ENCODE peak calls at places on chromosomes 6 and 20, in nine cellular contexts. One of them, this sample, is unnamed.

GRCh38 chr20:50367739-50368375 is 142.3 kb upstream of the PTPN1 start:
- DNase-seq in endodermal cell: no peak
- DNase-seq in B cell: no peak
- DNase-seq in astrocyte of the cerebellum: no peak
- DNase-seq in fibroblast of lung: no peak
- DNase-seq in esophagus muscularis mucosa: no peak
- DNase-seq in retinal pigment epithelial cell: no peak
- DNase-seq in H1: no peak
- DNase-seq in ovary: no peak
- DNase-seq in this sample: no peak

GRCh38 chr6:33850294-33850693 is 46.5 kb upstream of the MLN start:
- DNase-seq in ovary: no peak
- DNase-seq in fibroblast of lung: no peak
- DNase-seq in retinal pigment epithelial cell: no peak
- DNase-seq in H1: no peak
- DNase-seq in astrocyte of the cerebellum: no peak
- DNase-seq in endodermal cell: no peak
- DNase-seq in B cell: no peak
- DNase-seq in esophagus muscularis mucosa: no peak
- DNase-seq in this sample: no peak

GRCh38 chr6:43460032-43460431 is 4.7 kb upstream of the DLK2 start:
- DNase-seq in astrocyte of the cerebellum: no peak
- DNase-seq in retinal pigment epithelial cell: no peak
- DNase-seq in H1: no peak
- DNase-seq in B cell: no peak
- DNase-seq in ovary: no peak
- DNase-seq in fibroblast of lung: no peak
- DNase-seq in endodermal cell: no peak
- DNase-seq in esophagus muscularis mucosa: no peak
- DNase-seq in this sample: no peak

GRCh38 chr6:112253505-112253841 is 894 bp downstream of the LAMA4 start:
- DNase-seq in esophagus muscularis mucosa: peak; percentile 91
- DNase-seq in astrocyte of the cerebellum: no peak
- DNase-seq in retinal pigment epithelial cell: no peak
- DNase-seq in ovary: no peak
- DNase-seq in B cell: no peak
- DNase-seq in endodermal cell: peak; percentile 73
- DNase-seq in H1: peak; percentile 49
- DNase-seq in fibroblast of lung: no peak
- DNase-seq in this sample: no peak

GRCh38 chr6:21780601-21781000 is 187.1 kb downstream of the SOX4 start:
- DNase-seq in astrocyte of the cerebellum: peak; percentile 47
- DNase-seq in esophagus muscularis mucosa: no peak
- DNase-seq in H1: no peak
- DNase-seq in endodermal cell: no peak
- DNase-seq in retinal pigment epithelial cell: no peak
- DNase-seq in ovary: no peak
- DNase-seq in fibroblast of lung: no peak
- DNase-seq in B cell: no peak
- DNase-seq in this sample: peak; percentile 56

GRCh38 chr20:62875419-62876355 is 14.1 kb upstream of the TCFL5 start:
- DNase-seq in H1: no peak
- DNase-seq in astrocyte of the cerebellum: peak; percentile 48
- DNase-seq in esophagus muscularis mucosa: no peak
- DNase-seq in retinal pigment epithelial cell: peak; percentile 46
- DNase-seq in B cell: no peak
- DNase-seq in endodermal cell: peak; percentile 96
- DNase-seq in ovary: peak; percentile 79
- DNase-seq in fibroblast of lung: peak; percentile 84
- DNase-seq in this sample: peak; percentile 56

GRCh38 chr20:58260006-58260405 is 31.6 kb upstream of the ANKRD60 start:
- DNase-seq in retinal pigment epithelial cell: no peak
- DNase-seq in fibroblast of lung: no peak
- DNase-seq in endodermal cell: no peak
- DNase-seq in B cell: no peak
- DNase-seq in astrocyte of the cerebellum: no peak
- DNase-seq in H1: no peak
- DNase-seq in ovary: no peak
- DNase-seq in esophagus muscularis mucosa: no peak
- DNase-seq in this sample: no peak

GRCh38 chr6:137543114-137543513 is 48.9 kb upstream of the OLIG3 start:
- DNase-seq in B cell: no peak
- DNase-seq in fibroblast of lung: no peak
- DNase-seq in astrocyte of the cerebellum: no peak
- DNase-seq in H1: no peak
- DNase-seq in esophagus muscularis mucosa: no peak
- DNase-seq in endodermal cell: peak; percentile 62
- DNase-seq in retinal pigment epithelial cell: no peak
- DNase-seq in ovary: no peak
- DNase-seq in this sample: no peak

GRCh38 chr6:155523821-155524238 is 68.2 kb upstream of the NOX3 start:
- DNase-seq in H1: no peak
- DNase-seq in fibroblast of lung: no peak
- DNase-seq in esophagus muscularis mucosa: no peak
- DNase-seq in endodermal cell: peak; percentile 91
- DNase-seq in retinal pigment epithelial cell: no peak
- DNase-seq in B cell: no peak
- DNase-seq in ovary: no peak
- DNase-seq in astrocyte of the cerebellum: peak; percentile 66
- DNase-seq in this sample: peak; percentile 52

GRCh38 chr6:15399651-15400470 is 154.0 kb downstream of the JARID2 start:
- DNase-seq in astrocyte of the cerebellum: peak; percentile 79
- DNase-seq in ovary: peak; percentile 84
- DNase-seq in retinal pigment epithelial cell: peak; percentile 66
- DNase-seq in H1: no peak
- DNase-seq in fibroblast of lung: peak; percentile 92
- DNase-seq in esophagus muscularis mucosa: peak; percentile 94
- DNase-seq in endodermal cell: peak; percentile 69
- DNase-seq in B cell: no peak
- DNase-seq in this sample: peak; percentile 88

GRCh38 chr20:36237477-36237876 is 1.2 kb downstream of the AAR2 start:
- DNase-seq in H1: no peak
- DNase-seq in ovary: no peak
- DNase-seq in astrocyte of the cerebellum: no peak
- DNase-seq in B cell: no peak
- DNase-seq in endodermal cell: no peak
- DNase-seq in esophagus muscularis mucosa: no peak
- DNase-seq in retinal pigment epithelial cell: no peak
- DNase-seq in fibroblast of lung: peak; percentile 4
- DNase-seq in this sample: no peak

GRCh38 chr6:120230008-120230407 is 880.4 kb upstream of the MAN1A1 start:
- DNase-seq in endodermal cell: peak; percentile 75
- DNase-seq in esophagus muscularis mucosa: no peak
- DNase-seq in B cell: no peak
- DNase-seq in retinal pigment epithelial cell: no peak
- DNase-seq in astrocyte of the cerebellum: no peak
- DNase-seq in H1: no peak
- DNase-seq in ovary: no peak
- DNase-seq in fibroblast of lung: no peak
- DNase-seq in this sample: no peak
- TF ChIP-seq CTCF in endodermal cell: peak; percentile 71
- TF ChIP-seq CTCF in esophagus muscularis mucosa: no peak
- TF ChIP-seq CTCF in B cell: no peak
- TF ChIP-seq CTCF in retinal pigment epithelial cell: no peak
- TF ChIP-seq CTCF in astrocyte of the cerebellum: no peak
- TF ChIP-seq CTCF in H1: peak; percentile 57
- TF ChIP-seq CTCF in ovary: no peak
- TF ChIP-seq CTCF in fibroblast of lung: no peak
- TF ChIP-seq CTCF in this sample: no peak

DNA sequence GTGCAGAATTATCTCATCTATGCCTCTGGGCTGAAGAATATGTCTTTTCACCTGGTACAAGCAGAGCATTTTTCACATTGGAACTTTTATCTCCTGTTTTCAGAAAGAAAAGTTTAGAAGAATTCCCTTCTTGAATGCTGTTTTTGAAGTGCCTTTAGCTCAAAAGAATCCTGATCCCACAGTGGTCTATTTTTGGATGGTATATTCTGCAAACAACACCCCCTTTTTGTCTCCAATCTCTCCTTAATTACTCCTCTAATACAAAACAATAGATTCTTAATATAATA is 57.7 kb upstream of the HFE start:
- DNase-seq in retinal pigment epithelial cell: no peak
- DNase-seq in esophagus muscularis mucosa: no peak
- DNase-seq in astrocyte of the cerebellum: no peak
- DNase-seq in ovary: no peak
- DNase-seq in B cell: no peak
- DNase-seq in H1: no peak
- DNase-seq in fibroblast of lung: no peak
- DNase-seq in endodermal cell: no peak
- DNase-seq in this sample: no peak
- TF ChIP-seq CTCF in retinal pigment epithelial cell: no peak
- TF ChIP-seq CTCF in esophagus muscularis mucosa: no peak
- TF ChIP-seq CTCF in astrocyte of the cerebellum: no peak
- TF ChIP-seq CTCF in ovary: no peak
- TF ChIP-seq CTCF in B cell: no peak
- TF ChIP-seq CTCF in H1: no peak
- TF ChIP-seq CTCF in fibroblast of lung: no peak
- TF ChIP-seq CTCF in endodermal cell: no peak
- TF ChIP-seq CTCF in this sample: no peak

GRCh38 chr6:167121471-167121870 is 1.4 kb upstream of the CCR6 start:
- DNase-seq in esophagus muscularis mucosa: no peak
- DNase-seq in retinal pigment epithelial cell: no peak
- DNase-seq in ovary: no peak
- DNase-seq in astrocyte of the cerebellum: no peak
- DNase-seq in endodermal cell: no peak
- DNase-seq in H1: no peak
- DNase-seq in B cell: no peak
- DNase-seq in fibroblast of lung: no peak
- DNase-seq in this sample: no peak

GRCh38 chr6:167120557-167121030 is 2.3 kb upstream of the CCR6 start:
- DNase-seq in ovary: no peak
- DNase-seq in astrocyte of the cerebellum: no peak
- DNase-seq in B cell: no peak
- DNase-seq in H1: no peak
- DNase-seq in fibroblast of lung: no peak
- DNase-seq in retinal pigment epithelial cell: no peak
- DNase-seq in esophagus muscularis mucosa: no peak
- DNase-seq in endodermal cell: no peak
- DNase-seq in this sample: no peak

GRCh38 chr6:167118006-167118405 is 4.9 kb upstream of the CCR6 start:
- DNase-seq in H1: no peak
- DNase-seq in fibroblast of lung: no peak
- DNase-seq in ovary: no peak
- DNase-seq in B cell: no peak
- DNase-seq in endodermal cell: no peak
- DNase-seq in retinal pigment epithelial cell: no peak
- DNase-seq in esophagus muscularis mucosa: no peak
- DNase-seq in astrocyte of the cerebellum: no peak
- DNase-seq in this sample: no peak

GRCh38 chr6:167118839-167119238 is 4.1 kb upstream of the CCR6 start:
- DNase-seq in endodermal cell: no peak
- DNase-seq in astrocyte of the cerebellum: no peak
- DNase-seq in fibroblast of lung: no peak
- DNase-seq in B cell: no peak
- DNase-seq in retinal pigment epithelial cell: no peak
- DNase-seq in ovary: no peak
- DNase-seq in esophagus muscularis mucosa: no peak
- DNase-seq in H1: no peak
- DNase-seq in this sample: no peak

DNA sequence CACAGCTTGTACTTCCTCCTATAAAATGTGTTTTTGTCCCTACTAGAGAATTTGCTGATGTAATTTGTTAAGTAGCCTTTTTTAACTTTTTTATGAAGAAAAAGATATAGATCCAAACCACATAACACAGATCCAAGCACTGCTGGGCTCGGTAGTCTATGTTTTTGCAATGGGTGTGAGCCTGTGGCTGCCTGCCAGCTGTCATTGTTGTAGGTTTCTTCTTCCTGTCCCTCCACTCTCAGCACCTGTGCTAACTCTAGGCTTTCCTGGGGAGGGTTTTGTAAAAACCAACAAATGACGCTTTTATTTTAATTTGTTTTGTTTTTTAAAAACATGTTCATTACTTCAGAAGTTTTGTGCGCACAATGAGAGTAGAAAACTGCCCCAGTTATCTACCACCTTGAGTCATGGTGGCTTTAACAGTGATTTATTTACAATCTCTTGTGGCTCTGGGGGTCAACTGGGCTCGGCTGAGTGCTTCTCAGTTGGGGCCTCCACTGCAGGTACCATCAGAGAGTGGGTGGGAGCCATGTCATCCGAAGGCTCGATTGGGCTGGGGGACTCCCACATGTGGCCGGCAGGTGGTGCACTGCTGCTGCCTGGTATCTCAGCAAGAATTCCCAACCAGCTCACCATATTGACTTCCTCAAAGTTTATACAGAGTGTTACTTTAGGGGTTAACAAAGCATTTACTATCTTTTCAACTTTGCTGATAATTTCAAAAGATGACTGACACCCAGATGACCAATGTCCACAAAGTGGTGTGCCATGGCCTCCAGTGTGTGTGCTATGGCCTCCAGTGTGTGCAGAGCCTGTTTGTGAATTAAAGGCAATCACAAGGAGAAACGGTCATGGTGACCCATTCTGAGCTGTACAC is 3.0 kb upstream of the CCR6 start:
- DNase-seq in esophagus muscularis mucosa: no peak
- DNase-seq in B cell: no peak
- DNase-seq in ovary: no peak
- DNase-seq in astrocyte of the cerebellum: no peak
- DNase-seq in endodermal cell: no peak
- DNase-seq in retinal pigment epithelial cell: no peak
- DNase-seq in H1: no peak
- DNase-seq in fibroblast of lung: no peak
- DNase-seq in this sample: no peak
- TF ChIP-seq CTCF in esophagus muscularis mucosa: no peak
- TF ChIP-seq CTCF in B cell: peak; percentile 41
- TF ChIP-seq CTCF in ovary: no peak
- TF ChIP-seq CTCF in astrocyte of the cerebellum: no peak
- TF ChIP-seq CTCF in endodermal cell: no peak
- TF ChIP-seq CTCF in retinal pigment epithelial cell: no peak
- TF ChIP-seq CTCF in H1: peak; percentile 18
- TF ChIP-seq CTCF in fibroblast of lung: no peak
- TF ChIP-seq CTCF in this sample: no peak

GRCh38 chr20:33262658-33263065 is 20.4 kb upstream of the BPIFB1 start:
- DNase-seq in endodermal cell: peak; percentile 88
- DNase-seq in B cell: no peak
- DNase-seq in retinal pigment epithelial cell: peak; percentile 48
- DNase-seq in ovary: no peak
- DNase-seq in astrocyte of the cerebellum: peak; percentile 12
- DNase-seq in H1: no peak
- DNase-seq in fibroblast of lung: peak; percentile 54
- DNase-seq in esophagus muscularis mucosa: no peak
- DNase-seq in this sample: peak; percentile 37
- TF ChIP-seq CTCF in endodermal cell: peak; percentile 93
- TF ChIP-seq CTCF in B cell: no peak
- TF ChIP-seq CTCF in retinal pigment epithelial cell: peak; percentile 96
- TF ChIP-seq CTCF in ovary: no peak
- TF ChIP-seq CTCF in astrocyte of the cerebellum: peak; percentile 72
- TF ChIP-seq CTCF in H1: peak; percentile 87
- TF ChIP-seq CTCF in fibroblast of lung: peak; percentile 51
- TF ChIP-seq CTCF in esophagus muscularis mucosa: no peak
- TF ChIP-seq CTCF in this sample: peak; percentile 75

GRCh38 chr6:76861403-76861802 is 601.9 kb downstream of the HTR1B start:
- DNase-seq in H1: peak; percentile 58
- DNase-seq in ovary: no peak
- DNase-seq in retinal pigment epithelial cell: no peak
- DNase-seq in esophagus muscularis mucosa: no peak
- DNase-seq in B cell: no peak
- DNase-seq in astrocyte of the cerebellum: no peak
- DNase-seq in fibroblast of lung: no peak
- DNase-seq in endodermal cell: peak; percentile 76
- DNase-seq in this sample: no peak
- TF ChIP-seq CTCF in H1: peak; percentile 64
- TF ChIP-seq CTCF in ovary: no peak
- TF ChIP-seq CTCF in retinal pigment epithelial cell: peak; percentile 47
- TF ChIP-seq CTCF in esophagus muscularis mucosa: no peak
- TF ChIP-seq CTCF in B cell: no peak
- TF ChIP-seq CTCF in astrocyte of the cerebellum: no peak
- TF ChIP-seq CTCF in fibroblast of lung: peak; percentile 12
- TF ChIP-seq CTCF in endodermal cell: peak; percentile 80
- TF ChIP-seq CTCF in this sample: peak; percentile 16